ENCODE peak calls at places on chromosomes 12 and 14, in eight cellular contexts. One of them, this sample, is unnamed. For H3K36me3, H3K9me3 and H3K4me1, the result is how much of the 10 kb centered on the place peaks cover.

GRCh38 chr12:103197725-103198388 is 240.4 kb downstream of the ASCL1 start:
- DNase-seq in CD4-positive, CD25-positive, alpha-beta regulatory T cell: no peak
- DNase-seq in gastrocnemius medialis: no peak
- DNase-seq in mesenchymal stem cell: no peak
- DNase-seq in lower lobe of right lung: no peak
- DNase-seq in IMR-90: no peak
- DNase-seq in cardiac muscle cell: no peak
- DNase-seq in HCT116: no peak
- DNase-seq in this sample: no peak

GRCh38 chr14:53330441-53330840 is 177.3 kb upstream of the DDHD1 start:
- DNase-seq in CD4-positive, CD25-positive, alpha-beta regulatory T cell: no peak
- DNase-seq in mesenchymal stem cell: no peak
- DNase-seq in IMR-90: no peak
- DNase-seq in lower lobe of right lung: no peak
- DNase-seq in gastrocnemius medialis: no peak
- DNase-seq in HCT116: no peak
- DNase-seq in cardiac muscle cell: no peak
- DNase-seq in this sample: no peak

GRCh38 chr12:78330131-78330530 is 499.4 kb downstream of the NAV3 start:
- DNase-seq in cardiac muscle cell: no peak
- DNase-seq in mesenchymal stem cell: no peak
- DNase-seq in IMR-90: no peak
- DNase-seq in lower lobe of right lung: no peak
- DNase-seq in HCT116: no peak
- DNase-seq in CD4-positive, CD25-positive, alpha-beta regulatory T cell: no peak
- DNase-seq in gastrocnemius medialis: no peak
- DNase-seq in this sample: no peak

GRCh38 chr12:87642245-87642644 is 387.0 kb downstream of the C12orf50 start:
- DNase-seq in IMR-90: no peak
- DNase-seq in HCT116: no peak
- DNase-seq in mesenchymal stem cell: no peak
- DNase-seq in lower lobe of right lung: no peak
- DNase-seq in cardiac muscle cell: no peak
- DNase-seq in gastrocnemius medialis: no peak
- DNase-seq in CD4-positive, CD25-positive, alpha-beta regulatory T cell: no peak
- DNase-seq in this sample: no peak

GRCh38 chr12:55966408-55967281 is at the start of gene CDK2:
- DNase-seq in cardiac muscle cell: peak
- DNase-seq in CD4-positive, CD25-positive, alpha-beta regulatory T cell: peak
- DNase-seq in HCT116: peak
- DNase-seq in gastrocnemius medialis: peak
- DNase-seq in mesenchymal stem cell: peak
- DNase-seq in lower lobe of right lung: peak
- DNase-seq in IMR-90: peak
- DNase-seq in this sample: peak

GRCh38 chr12:113250045-113250444 is 28.8 kb downstream of the TPCN1 start:
- DNase-seq in cardiac muscle cell: no peak
- DNase-seq in lower lobe of right lung: no peak
- DNase-seq in HCT116: no peak
- DNase-seq in CD4-positive, CD25-positive, alpha-beta regulatory T cell: no peak
- DNase-seq in IMR-90: no peak
- DNase-seq in mesenchymal stem cell: no peak
- DNase-seq in gastrocnemius medialis: no peak
- DNase-seq in this sample: no peak

GRCh38 chr14:32561520-32561919 is 232.4 kb downstream of the AKAP6 start:
- DNase-seq in IMR-90: peak
- DNase-seq in lower lobe of right lung: no peak
- DNase-seq in CD4-positive, CD25-positive, alpha-beta regulatory T cell: no peak
- DNase-seq in cardiac muscle cell: peak
- DNase-seq in gastrocnemius medialis: no peak
- DNase-seq in mesenchymal stem cell: peak
- DNase-seq in HCT116: no peak
- DNase-seq in this sample: no peak

GRCh38 chr12:11553871-11554533 is 95.5 kb upstream of the ETV6 start:
- DNase-seq in gastrocnemius medialis: no peak
- DNase-seq in IMR-90: peak
- DNase-seq in lower lobe of right lung: no peak
- DNase-seq in mesenchymal stem cell: peak
- DNase-seq in HCT116: peak
- DNase-seq in CD4-positive, CD25-positive, alpha-beta regulatory T cell: peak
- DNase-seq in cardiac muscle cell: peak
- DNase-seq in this sample: peak

GRCh38 chr12:15701721-15702156 is 87.4 kb downstream of the EPS8 start:
- DNase-seq in cardiac muscle cell: peak
- DNase-seq in gastrocnemius medialis: no peak
- DNase-seq in HCT116: no peak
- DNase-seq in lower lobe of right lung: no peak
- DNase-seq in CD4-positive, CD25-positive, alpha-beta regulatory T cell: peak
- DNase-seq in IMR-90: peak
- DNase-seq in mesenchymal stem cell: peak
- DNase-seq in this sample: no peak

GRCh38 chr12:65818454-65819382 is 5.6 kb upstream of the HMGA2 start:
- DNase-seq in gastrocnemius medialis: no peak
- DNase-seq in IMR-90: peak
- DNase-seq in CD4-positive, CD25-positive, alpha-beta regulatory T cell: no peak
- DNase-seq in cardiac muscle cell: no peak
- DNase-seq in HCT116: peak
- DNase-seq in lower lobe of right lung: no peak
- DNase-seq in mesenchymal stem cell: no peak
- DNase-seq in this sample: no peak

GRCh38 chr12:52518574-52519469 is 1.4 kb downstream of the KRT5 start:
- DNase-seq in cardiac muscle cell: no peak
- DNase-seq in mesenchymal stem cell: no peak
- DNase-seq in CD4-positive, CD25-positive, alpha-beta regulatory T cell: no peak
- DNase-seq in gastrocnemius medialis: no peak
- DNase-seq in HCT116: no peak
- DNase-seq in IMR-90: no peak
- DNase-seq in lower lobe of right lung: no peak
- DNase-seq in this sample: no peak

GRCh38 chr14:65910108-65910507 is 497.6 kb downstream of the FUT8 start:
- DNase-seq in HCT116: no peak
- DNase-seq in lower lobe of right lung: no peak
- DNase-seq in cardiac muscle cell: peak
- DNase-seq in mesenchymal stem cell: peak
- DNase-seq in gastrocnemius medialis: no peak
- DNase-seq in CD4-positive, CD25-positive, alpha-beta regulatory T cell: no peak
- DNase-seq in IMR-90: peak
- DNase-seq in this sample: no peak

GRCh38 chr14:68363841-68364711 is 428.8 kb downstream of the ZFP36L1 start:
- DNase-seq in CD4-positive, CD25-positive, alpha-beta regulatory T cell: no peak
- DNase-seq in IMR-90: peak
- DNase-seq in lower lobe of right lung: peak
- DNase-seq in cardiac muscle cell: peak
- DNase-seq in gastrocnemius medialis: peak
- DNase-seq in mesenchymal stem cell: peak
- DNase-seq in HCT116: no peak
- DNase-seq in this sample: peak

GRCh38 chr12:34286934-34287333 is 264.6 kb downstream of the ALG10 start:
- DNase-seq in CD4-positive, CD25-positive, alpha-beta regulatory T cell: no peak
- DNase-seq in lower lobe of right lung: no peak
- DNase-seq in mesenchymal stem cell: no peak
- DNase-seq in IMR-90: no peak
- DNase-seq in gastrocnemius medialis: no peak
- DNase-seq in HCT116: no peak
- DNase-seq in cardiac muscle cell: no peak
- DNase-seq in this sample: no peak

GRCh38 chr14:60670994-60671393 is 21.7 kb upstream of the SIX1 start:
- DNase-seq in gastrocnemius medialis: no peak
- DNase-seq in CD4-positive, CD25-positive, alpha-beta regulatory T cell: no peak
- DNase-seq in lower lobe of right lung: no peak
- DNase-seq in IMR-90: peak
- DNase-seq in mesenchymal stem cell: no peak
- DNase-seq in HCT116: no peak
- DNase-seq in cardiac muscle cell: no peak
- DNase-seq in this sample: no peak

GRCh38 chr12:101076940-101077351 is 133.1 kb downstream of the SLC5A8 start:
- DNase-seq in gastrocnemius medialis: no peak
- DNase-seq in IMR-90: peak
- DNase-seq in cardiac muscle cell: peak
- DNase-seq in CD4-positive, CD25-positive, alpha-beta regulatory T cell: no peak
- DNase-seq in lower lobe of right lung: no peak
- DNase-seq in HCT116: no peak
- DNase-seq in mesenchymal stem cell: peak
- DNase-seq in this sample: no peak

GRCh38 chr12:58931518-58931917 is 11.2 kb upstream of the LRIG3 start:
- DNase-seq in HCT116: no peak
- DNase-seq in IMR-90: no peak
- DNase-seq in lower lobe of right lung: no peak
- DNase-seq in mesenchymal stem cell: no peak
- DNase-seq in gastrocnemius medialis: no peak
- DNase-seq in CD4-positive, CD25-positive, alpha-beta regulatory T cell: no peak
- DNase-seq in cardiac muscle cell: no peak
- DNase-seq in this sample: no peak

GRCh38 chr12:26647091-26647490 is 185.9 kb downstream of the ITPR2 start:
- DNase-seq in lower lobe of right lung: no peak
- DNase-seq in IMR-90: peak
- DNase-seq in gastrocnemius medialis: no peak
- DNase-seq in cardiac muscle cell: no peak
- DNase-seq in HCT116: no peak
- DNase-seq in mesenchymal stem cell: no peak
- DNase-seq in CD4-positive, CD25-positive, alpha-beta regulatory T cell: no peak
- DNase-seq in this sample: no peak

GRCh38 chr12:25712169-25712568 is 159.1 kb upstream of the LMNTD1 start:
- DNase-seq in gastrocnemius medialis: no peak
- DNase-seq in mesenchymal stem cell: peak
- DNase-seq in cardiac muscle cell: no peak
- DNase-seq in CD4-positive, CD25-positive, alpha-beta regulatory T cell: peak
- DNase-seq in HCT116: no peak
- DNase-seq in IMR-90: no peak
- DNase-seq in lower lobe of right lung: no peak
- DNase-seq in this sample: no peak

GRCh38 chr12:109301643-109302176 is 7.4 kb downstream of the FOXN4 start:
- DNase-seq in IMR-90: no peak
- DNase-seq in gastrocnemius medialis: no peak
- DNase-seq in cardiac muscle cell: no peak
- DNase-seq in lower lobe of right lung: no peak
- DNase-seq in mesenchymal stem cell: no peak
- DNase-seq in HCT116: no peak
- DNase-seq in CD4-positive, CD25-positive, alpha-beta regulatory T cell: no peak
- DNase-seq in this sample: no peak

GRCh38 chr12:131942671-131943070 is 7.1 kb upstream of the EP400 start:
- DNase-seq in cardiac muscle cell: no peak
- DNase-seq in CD4-positive, CD25-positive, alpha-beta regulatory T cell: no peak
- DNase-seq in mesenchymal stem cell: no peak
- DNase-seq in gastrocnemius medialis: no peak
- DNase-seq in IMR-90: no peak
- DNase-seq in HCT116: no peak
- DNase-seq in lower lobe of right lung: peak
- DNase-seq in this sample: no peak

GRCh38 chr14:32657081-32657480 is 281.6 kb upstream of the NPAS3 start:
- DNase-seq in HCT116: no peak
- DNase-seq in gastrocnemius medialis: peak
- DNase-seq in IMR-90: peak
- DNase-seq in cardiac muscle cell: peak
- DNase-seq in CD4-positive, CD25-positive, alpha-beta regulatory T cell: peak
- DNase-seq in lower lobe of right lung: peak
- DNase-seq in mesenchymal stem cell: peak
- DNase-seq in this sample: no peak

GRCh38 chr14:33386771-33387170 is 448.1 kb downstream of the NPAS3 start:
- DNase-seq in IMR-90: no peak
- DNase-seq in cardiac muscle cell: peak
- DNase-seq in CD4-positive, CD25-positive, alpha-beta regulatory T cell: no peak
- DNase-seq in gastrocnemius medialis: no peak
- DNase-seq in lower lobe of right lung: no peak
- DNase-seq in mesenchymal stem cell: no peak
- DNase-seq in HCT116: no peak
- DNase-seq in this sample: no peak

GRCh38 chr14:85412756-85413155 is 117.2 kb upstream of the FLRT2 start:
- DNase-seq in IMR-90: no peak
- DNase-seq in HCT116: no peak
- DNase-seq in mesenchymal stem cell: no peak
- DNase-seq in CD4-positive, CD25-positive, alpha-beta regulatory T cell: no peak
- DNase-seq in lower lobe of right lung: no peak
- DNase-seq in gastrocnemius medialis: no peak
- DNase-seq in cardiac muscle cell: no peak
- DNase-seq in this sample: no peak
- H3K36me3 ChIP-seq in IMR-90: under half
- H3K36me3 ChIP-seq in HCT116: under half
- H3K36me3 ChIP-seq in mesenchymal stem cell: under half
- H3K36me3 ChIP-seq in CD4-positive, CD25-positive, alpha-beta regulatory T cell: under half
- H3K36me3 ChIP-seq in lower lobe of right lung: under half
- H3K36me3 ChIP-seq in gastrocnemius medialis: under half
- H3K36me3 ChIP-seq in cardiac muscle cell: under half
- H3K36me3 ChIP-seq in this sample: under half

DNA sequence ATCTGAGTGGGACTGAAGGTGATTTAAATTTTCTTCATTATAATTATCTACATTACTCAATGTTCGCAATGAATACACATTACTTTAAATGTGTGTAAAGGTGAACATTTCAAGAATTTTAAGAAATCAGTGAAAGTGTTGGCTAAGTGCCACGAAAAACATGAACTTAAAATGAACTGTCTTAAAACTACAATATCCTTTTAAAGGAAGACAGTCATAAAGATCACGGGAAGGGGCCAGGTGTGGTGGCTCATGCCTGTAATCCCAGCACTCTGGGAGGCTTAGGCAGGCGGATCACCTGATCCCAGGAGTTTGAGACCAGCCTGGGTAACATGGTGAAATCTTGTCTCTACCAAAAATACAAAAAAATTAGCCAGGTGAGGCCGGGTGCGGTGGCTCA is 11.2 kb downstream of the MOK start:
- DNase-seq in HCT116: no peak
- DNase-seq in mesenchymal stem cell: no peak
- DNase-seq in cardiac muscle cell: peak
- DNase-seq in gastrocnemius medialis: no peak
- DNase-seq in IMR-90: peak
- DNase-seq in CD4-positive, CD25-positive, alpha-beta regulatory T cell: no peak
- DNase-seq in lower lobe of right lung: no peak
- DNase-seq in this sample: no peak
- H3K9me3 ChIP-seq in HCT116: under half
- H3K9me3 ChIP-seq in mesenchymal stem cell: under half
- H3K9me3 ChIP-seq in cardiac muscle cell: under half
- H3K9me3 ChIP-seq in gastrocnemius medialis: under half
- H3K9me3 ChIP-seq in IMR-90: under half
- H3K9me3 ChIP-seq in CD4-positive, CD25-positive, alpha-beta regulatory T cell: under half
- H3K9me3 ChIP-seq in lower lobe of right lung: under half
- H3K9me3 ChIP-seq in this sample: under half

GRCh38 chr14:105492966-105493871 is 2.2 kb downstream of the TEDC1 start:
- DNase-seq in mesenchymal stem cell: no peak
- DNase-seq in CD4-positive, CD25-positive, alpha-beta regulatory T cell: peak
- DNase-seq in HCT116: no peak
- DNase-seq in IMR-90: no peak
- DNase-seq in cardiac muscle cell: no peak
- DNase-seq in lower lobe of right lung: peak
- DNase-seq in gastrocnemius medialis: peak
- DNase-seq in this sample: peak
- H3K4me1 ChIP-seq in mesenchymal stem cell: under half
- H3K4me1 ChIP-seq in CD4-positive, CD25-positive, alpha-beta regulatory T cell: under half
- H3K4me1 ChIP-seq in HCT116: under half
- H3K4me1 ChIP-seq in IMR-90: under half
- H3K4me1 ChIP-seq in cardiac muscle cell: under half
- H3K4me1 ChIP-seq in lower lobe of right lung: under half
- H3K4me1 ChIP-seq in gastrocnemius medialis: under half
- H3K4me1 ChIP-seq in this sample: under half

DNA sequence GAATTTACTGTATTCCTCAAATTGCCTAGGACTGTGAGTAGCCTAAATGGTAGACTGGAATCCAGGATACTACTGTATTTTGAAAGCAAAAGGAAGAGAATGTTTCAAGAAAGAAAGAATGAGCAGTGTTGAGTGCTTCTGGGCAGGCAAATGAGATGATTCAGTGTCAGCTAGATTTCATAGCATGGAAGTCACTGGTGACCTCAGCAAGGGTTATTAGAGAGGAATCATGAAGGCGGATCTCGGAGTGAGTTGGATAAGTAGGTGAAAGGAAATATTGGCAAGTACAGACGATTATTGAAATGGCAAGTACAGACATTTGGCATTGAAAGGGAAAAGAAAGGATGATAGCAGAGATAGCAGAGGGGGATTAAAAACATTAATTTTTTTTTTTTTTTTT is 27.1 kb downstream of the VRK1 start:
- DNase-seq in gastrocnemius medialis: no peak
- DNase-seq in HCT116: no peak
- DNase-seq in cardiac muscle cell: peak
- DNase-seq in IMR-90: peak
- DNase-seq in lower lobe of right lung: no peak
- DNase-seq in CD4-positive, CD25-positive, alpha-beta regulatory T cell: no peak
- DNase-seq in mesenchymal stem cell: peak
- DNase-seq in this sample: no peak
- H3K36me3 ChIP-seq in gastrocnemius medialis: under half
- H3K36me3 ChIP-seq in HCT116: under half
- H3K36me3 ChIP-seq in cardiac muscle cell: under half
- H3K36me3 ChIP-seq in IMR-90: under half
- H3K36me3 ChIP-seq in lower lobe of right lung: under half
- H3K36me3 ChIP-seq in CD4-positive, CD25-positive, alpha-beta regulatory T cell: under half
- H3K36me3 ChIP-seq in mesenchymal stem cell: under half
- H3K36me3 ChIP-seq in this sample: under half